ENCODE peak calls at places on chromosomes 2 and 18, in seven cellular contexts. E, T, N, O, Q, X and L are unnamed samples.

GRCh38 chr2:183026424-183026823 is 11.8 kb downstream of the NCKAP1 start:
- DNase-seq in Q (no peak), E (no peak), T (no peak), O (no peak), N (no peak), X (no peak), L (no peak)

GRCh38 chr2:134446431-134447091 is 192.7 kb downstream of the MGAT5 start:
- DNase-seq in X (no peak), N (peak; percentile 40), Q (peak; percentile 77), E (no peak), T (peak; percentile 74), O (no peak), L (peak; percentile 45)

GRCh38 chr2:3670376-3670775 is 12.4 kb downstream of the ALLC start:
- DNase-seq in E (no peak), X (no peak), N (no peak), Q (no peak), T (no peak), O (no peak), L (no peak)

GRCh38 chr2:125684256-125684655 is 971.7 kb upstream of the GYPC start:
- DNase-seq in E (no peak), N (no peak), X (no peak), Q (no peak), O (no peak), T (no peak), L (no peak)

GRCh38 chr2:26185304-26185928 is 12.5 kb downstream of the GAREM2 start:
- DNase-seq in E (peak; percentile 37), N (peak; percentile 3), Q (no peak), T (no peak), X (no peak), O (no peak), L (no peak)

GRCh38 chr2:204251118-204251757 is 294.0 kb upstream of the PARD3B start:
- DNase-seq in N (no peak), E (no peak), X (no peak), O (no peak), T (no peak), Q (no peak), L (no peak)

GRCh38 chr2:219128401-219128800 is 32.2 kb downstream of the NHEJ1 start:
- DNase-seq in X (no peak), T (no peak), Q (no peak), N (no peak), O (no peak), E (no peak), L (no peak)

GRCh38 chr2:127657232-127657595 is 11.3 kb downstream of the GPR17 start:
- DNase-seq in E (no peak), O (no peak), N (no peak), X (no peak), Q (no peak), T (no peak), L (no peak)

GRCh38 chr18:23311346-23312103 is 141.6 kb upstream of the RIOK3 start:
- DNase-seq in O (no peak), Q (peak; percentile 71), X (no peak), T (no peak), E (no peak), N (peak; percentile 92), L (no peak)

GRCh38 chr18:62436636-62437519 is 85.9 kb upstream of the ZCCHC2 start:
- DNase-seq in N (peak; percentile 83), O (no peak), T (no peak), Q (peak; percentile 77), E (no peak), X (no peak), L (no peak)

GRCh38 chr18:31489311-31489710 is 8.7 kb upstream of the DSG2 start:
- DNase-seq in X (no peak), Q (no peak), E (no peak), O (no peak), N (no peak), T (no peak), L (no peak)

GRCh38 chr2:230715201-230715600 is 2.6 kb downstream of the CAB39 start:
- DNase-seq in O (no peak), E (peak; percentile 34), N (peak; percentile 18), Q (no peak), X (no peak), T (no peak), L (no peak)

GRCh38 chr2:103788875-103789715 is 1027.3 kb downstream of the TMEM182 start:
- DNase-seq in E (no peak), O (no peak), T (no peak), Q (peak; percentile 1), N (no peak), X (no peak), L (no peak)

GRCh38 chr2:69979902-69980301 is 18.5 kb upstream of the ASPRV1 start:
- DNase-seq in N (no peak), X (no peak), T (no peak), Q (no peak), O (no peak), E (no peak), L (no peak)

GRCh38 chr2:232415736-232416520 is 9.3 kb downstream of the ALPG start:
- DNase-seq in X (no peak), N (no peak), T (no peak), Q (no peak), O (no peak), E (no peak), L (no peak)

GRCh38 chr2:12457831-12458230 is 258.9 kb upstream of the TRIB2 start:
- DNase-seq in O (no peak), N (peak; percentile 68), T (no peak), Q (peak; percentile 23), E (no peak), X (no peak), L (no peak)

GRCh38 chr2:174974131-174974530 is 31.1 kb downstream of the CHN1 start:
- DNase-seq in T (no peak), X (no peak), Q (peak; percentile 75), N (no peak), E (no peak), O (no peak), L (no peak)

GRCh38 chr2:223386984-223387383 is 215.2 kb downstream of the SCG2 start:
- DNase-seq in Q (no peak), N (no peak), T (no peak), O (no peak), X (no peak), E (no peak), L (no peak)

GRCh38 chr18:56647071-56647470 is 4.1 kb upstream of the WDR7 start:
- DNase-seq in O (no peak), T (no peak), E (no peak), N (no peak), X (no peak), Q (no peak), L (no peak)

GRCh38 chr2:175490306-175490705 is 308.8 kb upstream of the ATP5MC3 start:
- DNase-seq in O (no peak), T (no peak), E (no peak), X (no peak), Q (no peak), N (no peak), L (no peak)

GRCh38 chr2:169891593-169892298 is 64.5 kb downstream of the UBR3 start:
- DNase-seq in E (no peak), X (no peak), N (peak; percentile 16), T (no peak), Q (peak; percentile 37), O (no peak), L (no peak)

GRCh38 chr2:147989809-147990403 is 30.6 kb downstream of the ORC4 start:
- DNase-seq in Q (peak; percentile 57), X (no peak), T (peak; percentile 25), E (peak; percentile 64), N (peak; percentile 60), O (peak; percentile 12), L (peak; percentile 11)

GRCh38 chr2:196849895-196850294 is 40.7 kb upstream of the C2orf66 start:
- DNase-seq in Q (peak; percentile 46), O (no peak), T (no peak), N (peak; percentile 42), E (peak; percentile 12), X (no peak), L (no peak)

GRCh38 chr2:128551435-128551834 is 232.8 kb upstream of the HS6ST1 start:
- DNase-seq in E (no peak), N (no peak), Q (no peak), O (no peak), T (no peak), X (no peak), L (no peak)

GRCh38 chr2:111671426-111672150 is 212.4 kb downstream of the ANAPC1 start:
- DNase-seq in Q (no peak), E (no peak), X (no peak), T (no peak), N (peak; percentile 70), O (no peak), L (peak; percentile 63)

GRCh38 chr2:230931556-230932231 is 6.7 kb upstream of the GPR55 start:
- DNase-seq in O (no peak), N (no peak), Q (no peak), X (no peak), T (no peak), E (no peak), L (no peak)

GRCh38 chr2:141586985-141587384 is 543.8 kb downstream of the LRP1B start:
- DNase-seq in T (no peak), N (no peak), O (no peak), E (no peak), Q (no peak), X (no peak), L (no peak)

GRCh38 chr18:34772887-34773286 is 62.8 kb downstream of the DTNA start:
- DNase-seq in Q (peak; percentile 69), X (no peak), O (no peak), T (no peak), E (peak; percentile 34), N (peak; percentile 30), L (no peak)

GRCh38 chr2:164620873-164621760 is at the start of gene GRB14:
- DNase-seq in X (no peak), O (no peak), T (no peak), N (peak; percentile 6), Q (peak; percentile 53), E (no peak), L (no peak)